ENCODE peak calls at places on chromosomes 11 and 22, in seven cellular contexts. One of them, this sample, is unnamed.

GRCh38 chr11:93020248-93021088 is 51.0 kb downstream of the MTNR1B start:
- DNase-seq in prostate gland: no peak
- DNase-seq in HCT116: no peak
- DNase-seq in cardiac muscle cell: no peak
- DNase-seq in colonic mucosa: no peak
- DNase-seq in lung: no peak
- DNase-seq in left ventricle myocardium inferior: no peak
- DNase-seq in this sample: peak; percentile 99

GRCh38 chr11:40219401-40219800 is 1240.1 kb downstream of the LRRC4C start:
- DNase-seq in prostate gland: no peak
- DNase-seq in HCT116: no peak
- DNase-seq in cardiac muscle cell: no peak
- DNase-seq in colonic mucosa: no peak
- DNase-seq in lung: no peak
- DNase-seq in left ventricle myocardium inferior: no peak
- DNase-seq in this sample: no peak

GRCh38 chr11:73087730-73088129 is 54.4 kb downstream of the FCHSD2 start:
- DNase-seq in prostate gland: no peak
- DNase-seq in HCT116: no peak
- DNase-seq in cardiac muscle cell: no peak
- DNase-seq in colonic mucosa: no peak
- DNase-seq in lung: peak; percentile 48
- DNase-seq in left ventricle myocardium inferior: no peak
- DNase-seq in this sample: peak; percentile 8

GRCh38 chr11:61007971-61008896 is 36.8 kb downstream of the CD6 start:
- DNase-seq in prostate gland: no peak
- DNase-seq in HCT116: no peak
- DNase-seq in cardiac muscle cell: peak; percentile 38
- DNase-seq in colonic mucosa: peak; percentile 56
- DNase-seq in lung: no peak
- DNase-seq in left ventricle myocardium inferior: no peak
- DNase-seq in this sample: no peak

GRCh38 chr11:109040303-109040702 is 375.4 kb downstream of the DDX10 start:
- DNase-seq in prostate gland: no peak
- DNase-seq in HCT116: peak; percentile 19
- DNase-seq in cardiac muscle cell: no peak
- DNase-seq in colonic mucosa: no peak
- DNase-seq in lung: no peak
- DNase-seq in left ventricle myocardium inferior: no peak
- DNase-seq in this sample: no peak

GRCh38 chr11:2489103-2489502 is 44.3 kb downstream of the KCNQ1 start:
- DNase-seq in prostate gland: no peak
- DNase-seq in HCT116: no peak
- DNase-seq in cardiac muscle cell: no peak
- DNase-seq in colonic mucosa: no peak
- DNase-seq in lung: no peak
- DNase-seq in left ventricle myocardium inferior: no peak
- DNase-seq in this sample: no peak

GRCh38 chr11:103806130-103806900 is 230.1 kb upstream of the DDI1 start:
- DNase-seq in prostate gland: no peak
- DNase-seq in HCT116: no peak
- DNase-seq in cardiac muscle cell: no peak
- DNase-seq in colonic mucosa: no peak
- DNase-seq in lung: no peak
- DNase-seq in left ventricle myocardium inferior: no peak
- DNase-seq in this sample: peak; percentile 52

GRCh38 chr11:96276836-96277235 is 66.2 kb downstream of the MAML2 start:
- DNase-seq in prostate gland: no peak
- DNase-seq in HCT116: no peak
- DNase-seq in cardiac muscle cell: no peak
- DNase-seq in colonic mucosa: no peak
- DNase-seq in lung: no peak
- DNase-seq in left ventricle myocardium inferior: no peak
- DNase-seq in this sample: no peak

GRCh38 chr11:6531267-6531752 is 34.2 kb downstream of the DNHD1 start:
- DNase-seq in prostate gland: no peak
- DNase-seq in HCT116: peak; percentile 45
- DNase-seq in cardiac muscle cell: peak; percentile 40
- DNase-seq in colonic mucosa: no peak
- DNase-seq in lung: no peak
- DNase-seq in left ventricle myocardium inferior: no peak
- DNase-seq in this sample: peak; percentile 32

GRCh38 chr11:9765320-9766101 is 101.6 kb downstream of the SWAP70 start:
- DNase-seq in prostate gland: no peak
- DNase-seq in HCT116: no peak
- DNase-seq in cardiac muscle cell: peak; percentile 79
- DNase-seq in colonic mucosa: no peak
- DNase-seq in lung: no peak
- DNase-seq in left ventricle myocardium inferior: peak; percentile 73
- DNase-seq in this sample: no peak

GRCh38 chr22:19378362-19378711 is 53.2 kb downstream of the HIRA start:
- DNase-seq in prostate gland: no peak
- DNase-seq in HCT116: no peak
- DNase-seq in cardiac muscle cell: no peak
- DNase-seq in colonic mucosa: no peak
- DNase-seq in lung: no peak
- DNase-seq in left ventricle myocardium inferior: no peak
- DNase-seq in this sample: no peak

GRCh38 chr22:28741758-28742561 is at the start of the genes CHEK2 and HSCB:
- DNase-seq in prostate gland: peak; percentile 99
- DNase-seq in HCT116: peak; percentile 97
- DNase-seq in cardiac muscle cell: peak; percentile 98
- DNase-seq in colonic mucosa: peak; percentile 99
- DNase-seq in lung: peak; percentile 99
- DNase-seq in left ventricle myocardium inferior: peak; percentile 99
- DNase-seq in this sample: peak; percentile 96
- TF ChIP-seq CTCF in prostate gland: no peak
- TF ChIP-seq CTCF in HCT116: no peak
- TF ChIP-seq CTCF in cardiac muscle cell: peak; percentile 2
- TF ChIP-seq CTCF in colonic mucosa: no peak
- TF ChIP-seq CTCF in lung: no peak
- TF ChIP-seq CTCF in left ventricle myocardium inferior: peak; percentile 21
- TF ChIP-seq CTCF in this sample: peak; percentile 58

GRCh38 chr11:125918140-125918840 is 14.0 kb downstream of the DDX25 start:
- DNase-seq in prostate gland: no peak
- DNase-seq in HCT116: no peak
- DNase-seq in cardiac muscle cell: no peak
- DNase-seq in colonic mucosa: no peak
- DNase-seq in lung: no peak
- DNase-seq in left ventricle myocardium inferior: no peak
- DNase-seq in this sample: no peak

GRCh38 chr11:125921042-125921441 is 16.7 kb downstream of the DDX25 start:
- DNase-seq in prostate gland: no peak
- DNase-seq in HCT116: no peak
- DNase-seq in cardiac muscle cell: no peak
- DNase-seq in colonic mucosa: peak; percentile 46
- DNase-seq in lung: no peak
- DNase-seq in left ventricle myocardium inferior: no peak
- DNase-seq in this sample: no peak

GRCh38 chr11:125922156-125922555 is 17.8 kb downstream of the DDX25 start:
- DNase-seq in prostate gland: no peak
- DNase-seq in HCT116: no peak
- DNase-seq in cardiac muscle cell: no peak
- DNase-seq in colonic mucosa: no peak
- DNase-seq in lung: no peak
- DNase-seq in left ventricle myocardium inferior: no peak
- DNase-seq in this sample: no peak

GRCh38 chr11:125916683-125917337 is 12.5 kb downstream of the DDX25 start:
- DNase-seq in prostate gland: no peak
- DNase-seq in HCT116: no peak
- DNase-seq in cardiac muscle cell: no peak
- DNase-seq in colonic mucosa: peak; percentile 85
- DNase-seq in lung: no peak
- DNase-seq in left ventricle myocardium inferior: no peak
- DNase-seq in this sample: no peak
- H3K4me1 ChIP-seq in prostate gland: no peaks in the 10 kb centered on the region
- H3K4me1 ChIP-seq in HCT116: no peaks in the 10 kb centered on the region
- H3K4me1 ChIP-seq in cardiac muscle cell: no peaks in the 10 kb centered on the region
- H3K4me1 ChIP-seq in colonic mucosa: no peaks in the 10 kb centered on the region
- H3K4me1 ChIP-seq in lung: no peaks in the 10 kb centered on the region
- H3K4me1 ChIP-seq in left ventricle myocardium inferior: no peaks in the 10 kb centered on the region
- H3K4me1 ChIP-seq in this sample: no peaks in the 10 kb centered on the region

DNA sequence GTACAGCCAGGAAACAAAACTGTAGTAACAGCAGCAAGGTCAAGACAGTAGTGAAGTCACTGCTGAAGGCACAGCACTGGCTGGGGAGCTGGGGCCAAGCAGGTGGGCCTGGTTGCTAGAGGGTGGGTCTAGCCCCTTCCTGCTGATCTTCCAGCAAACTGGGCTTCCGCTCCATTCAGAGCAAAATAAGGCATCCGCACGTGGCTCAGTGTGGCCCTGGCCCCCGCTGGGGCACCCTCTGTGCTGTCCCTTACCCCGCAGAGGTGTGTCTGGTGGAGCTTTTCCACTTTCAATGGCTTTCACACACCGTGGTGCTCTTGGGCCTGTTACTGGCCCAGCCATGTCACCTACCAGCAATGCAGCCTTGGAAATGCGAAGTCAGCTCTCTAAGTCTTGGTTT is 162.4 kb upstream of the B3GAT1 start:
- DNase-seq in prostate gland: no peak
- DNase-seq in HCT116: no peak
- DNase-seq in cardiac muscle cell: no peak
- DNase-seq in colonic mucosa: no peak
- DNase-seq in lung: peak; percentile 18
- DNase-seq in left ventricle myocardium inferior: no peak
- DNase-seq in this sample: no peak
- H3K27me3 ChIP-seq in prostate gland: no peaks in the 10 kb centered on the region
- H3K27me3 ChIP-seq in HCT116: no peaks in the 10 kb centered on the region
- H3K27me3 ChIP-seq in cardiac muscle cell: no peaks in the 10 kb centered on the region
- H3K27me3 ChIP-seq in colonic mucosa: no peaks in the 10 kb centered on the region
- H3K27me3 ChIP-seq in lung: no peaks in the 10 kb centered on the region
- H3K27me3 ChIP-seq in left ventricle myocardium inferior: peaks cover 68% of the 10 kb centered on the region
- H3K27me3 ChIP-seq in this sample: no peaks in the 10 kb centered on the region

DNA sequence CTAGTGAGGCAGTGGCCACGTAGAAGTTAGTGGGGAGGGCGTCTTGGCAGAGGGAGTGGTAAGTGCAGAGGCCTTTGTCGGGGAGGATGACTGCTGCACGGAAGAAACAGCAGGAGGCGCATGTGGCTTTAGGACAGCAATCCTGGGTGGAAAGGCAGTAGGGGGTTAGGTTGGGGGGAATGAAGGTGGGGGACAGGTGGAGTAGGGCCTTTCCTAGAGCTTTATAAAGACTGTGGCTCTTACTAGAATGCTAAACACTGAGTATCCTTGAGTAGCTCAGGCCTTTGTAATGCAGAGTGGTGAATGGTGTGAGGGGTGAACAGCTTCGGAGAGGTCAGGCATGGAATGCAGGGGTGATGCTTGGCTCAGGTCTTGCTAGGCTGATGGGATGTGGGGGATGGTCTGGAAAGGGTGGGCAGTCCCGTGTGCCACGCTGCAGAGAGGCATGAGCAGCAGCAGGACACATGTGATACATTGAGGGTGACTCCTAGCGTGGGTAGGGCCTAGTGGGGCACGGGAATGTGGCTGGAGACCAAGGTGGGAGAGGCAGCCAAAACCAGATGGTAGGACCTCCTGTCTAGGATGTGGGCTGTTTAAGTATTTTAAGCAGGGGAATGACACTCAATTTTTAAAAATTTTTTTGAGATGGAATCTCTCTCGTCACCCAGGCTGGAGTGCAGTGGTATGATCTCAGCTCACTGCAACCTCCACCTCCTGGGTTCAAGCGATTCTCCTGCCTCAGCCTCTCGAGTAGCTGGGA is 19.2 kb downstream of the AP2A2 start:
- DNase-seq in prostate gland: no peak
- DNase-seq in HCT116: no peak
- DNase-seq in cardiac muscle cell: peak; percentile 27
- DNase-seq in colonic mucosa: no peak
- DNase-seq in lung: no peak
- DNase-seq in left ventricle myocardium inferior: no peak
- DNase-seq in this sample: no peak
- TF ChIP-seq CTCF in prostate gland: no peak
- TF ChIP-seq CTCF in HCT116: no peak
- TF ChIP-seq CTCF in cardiac muscle cell: peak; percentile 32
- TF ChIP-seq CTCF in colonic mucosa: no peak
- TF ChIP-seq CTCF in lung: no peak
- TF ChIP-seq CTCF in left ventricle myocardium inferior: no peak
- TF ChIP-seq CTCF in this sample: no peak

GRCh38 chr22:42993651-42994275 is 21.2 kb downstream of the PACSIN2 start:
- DNase-seq in prostate gland: peak; percentile 55
- DNase-seq in HCT116: no peak
- DNase-seq in cardiac muscle cell: no peak
- DNase-seq in colonic mucosa: no peak
- DNase-seq in lung: no peak
- DNase-seq in left ventricle myocardium inferior: no peak
- DNase-seq in this sample: no peak

GRCh38 chr22:42994917-42995562 is 19.9 kb downstream of the PACSIN2 start:
- DNase-seq in prostate gland: peak; percentile 95
- DNase-seq in HCT116: no peak
- DNase-seq in cardiac muscle cell: peak; percentile 37
- DNase-seq in colonic mucosa: peak; percentile 76
- DNase-seq in lung: peak; percentile 83
- DNase-seq in left ventricle myocardium inferior: no peak
- DNase-seq in this sample: peak; percentile 68

GRCh38 chr22:42992886-42993479 is 22.0 kb downstream of the PACSIN2 start:
- DNase-seq in prostate gland: no peak
- DNase-seq in HCT116: no peak
- DNase-seq in cardiac muscle cell: no peak
- DNase-seq in colonic mucosa: no peak
- DNase-seq in lung: no peak
- DNase-seq in left ventricle myocardium inferior: no peak
- DNase-seq in this sample: no peak

GRCh38 chr22:42992092-42992491 is 22.9 kb downstream of the PACSIN2 start:
- DNase-seq in prostate gland: no peak
- DNase-seq in HCT116: no peak
- DNase-seq in cardiac muscle cell: no peak
- DNase-seq in colonic mucosa: no peak
- DNase-seq in lung: no peak
- DNase-seq in left ventricle myocardium inferior: no peak
- DNase-seq in this sample: no peak

GRCh38 chr22:42994276-42994916 is 20.6 kb downstream of the PACSIN2 start:
- DNase-seq in prostate gland: no peak
- DNase-seq in HCT116: no peak
- DNase-seq in cardiac muscle cell: no peak
- DNase-seq in colonic mucosa: no peak
- DNase-seq in lung: no peak
- DNase-seq in left ventricle myocardium inferior: no peak
- DNase-seq in this sample: no peak
- H3K4me1 ChIP-seq in prostate gland: peaks cover 43% of the 10 kb centered on the region
- H3K4me1 ChIP-seq in HCT116: peaks cover 20% of the 10 kb centered on the region
- H3K4me1 ChIP-seq in cardiac muscle cell: peaks cover 22% of the 10 kb centered on the region
- H3K4me1 ChIP-seq in colonic mucosa: peaks cover 36% of the 10 kb centered on the region
- H3K4me1 ChIP-seq in lung: peaks cover 36% of the 10 kb centered on the region
- H3K4me1 ChIP-seq in left ventricle myocardium inferior: peaks cover 73% of the 10 kb centered on the region
- H3K4me1 ChIP-seq in this sample: peaks cover 37% of the 10 kb centered on the region

This sample was measured in foreskin keratinocyte.